ENCODE peak calls at places on chromosomes 16 and 17, in ten cellular contexts. One of them, this sample, is unnamed.

GRCh38 chr17:83185023-83186002 is 105.9 kb downstream of the METRNL start:
- DNase-seq in thyroid gland: no peak
- DNase-seq in tibial nerve: peak
- DNase-seq in fibroblast of lung: no peak
- DNase-seq in astrocyte of the spinal cord: no peak
- DNase-seq in right atrium auricular region: peak
- DNase-seq in endodermal cell: no peak
- DNase-seq in H7: no peak
- DNase-seq in suprapubic skin: no peak
- DNase-seq in stomach: no peak
- DNase-seq in this sample: no peak

GRCh38 chr16:48949636-48950035 is 332.0 kb downstream of the CBLN1 start:
- DNase-seq in thyroid gland: peak
- DNase-seq in tibial nerve: no peak
- DNase-seq in right atrium auricular region: no peak
- DNase-seq in endodermal cell: no peak
- DNase-seq in suprapubic skin: no peak
- DNase-seq in fibroblast of lung: peak
- DNase-seq in stomach: no peak
- DNase-seq in H7: no peak
- DNase-seq in astrocyte of the spinal cord: no peak
- DNase-seq in this sample: no peak

GRCh38 chr16:5867250-5867649 is 769.7 kb upstream of the EEF2KMT start:
- DNase-seq in tibial nerve: no peak
- DNase-seq in fibroblast of lung: no peak
- DNase-seq in stomach: no peak
- DNase-seq in thyroid gland: no peak
- DNase-seq in H7: no peak
- DNase-seq in right atrium auricular region: no peak
- DNase-seq in endodermal cell: no peak
- DNase-seq in astrocyte of the spinal cord: no peak
- DNase-seq in suprapubic skin: no peak
- DNase-seq in this sample: no peak

GRCh38 chr16:71882505-71883192 is 1.3 kb downstream of the ZNF821 start:
- DNase-seq in right atrium auricular region: peak
- DNase-seq in stomach: peak
- DNase-seq in thyroid gland: peak
- DNase-seq in H7: peak
- DNase-seq in tibial nerve: peak
- DNase-seq in fibroblast of lung: peak
- DNase-seq in suprapubic skin: peak
- DNase-seq in endodermal cell: peak
- DNase-seq in astrocyte of the spinal cord: peak
- DNase-seq in this sample: peak

GRCh38 chr17:43094129-43094834 is 30.9 kb downstream of the BRCA1 start:
- DNase-seq in astrocyte of the spinal cord: peak
- DNase-seq in tibial nerve: no peak
- DNase-seq in thyroid gland: no peak
- DNase-seq in H7: no peak
- DNase-seq in suprapubic skin: no peak
- DNase-seq in right atrium auricular region: no peak
- DNase-seq in stomach: no peak
- DNase-seq in endodermal cell: no peak
- DNase-seq in fibroblast of lung: peak
- DNase-seq in this sample: no peak

GRCh38 chr16:47887496-47887895 is 268.3 kb downstream of the ABCC12 start:
- DNase-seq in suprapubic skin: no peak
- DNase-seq in stomach: no peak
- DNase-seq in H7: no peak
- DNase-seq in endodermal cell: peak
- DNase-seq in astrocyte of the spinal cord: peak
- DNase-seq in thyroid gland: no peak
- DNase-seq in tibial nerve: no peak
- DNase-seq in right atrium auricular region: no peak
- DNase-seq in fibroblast of lung: peak
- DNase-seq in this sample: no peak

GRCh38 chr17:83178533-83179201 is 99.3 kb downstream of the METRNL start:
- DNase-seq in astrocyte of the spinal cord: no peak
- DNase-seq in stomach: no peak
- DNase-seq in endodermal cell: peak
- DNase-seq in suprapubic skin: no peak
- DNase-seq in thyroid gland: no peak
- DNase-seq in fibroblast of lung: no peak
- DNase-seq in tibial nerve: peak
- DNase-seq in H7: no peak
- DNase-seq in right atrium auricular region: peak
- DNase-seq in this sample: no peak

GRCh38 chr17:47990962-47991731 is 20.2 kb downstream of the CDK5RAP3 start:
- DNase-seq in tibial nerve: no peak
- DNase-seq in right atrium auricular region: no peak
- DNase-seq in fibroblast of lung: no peak
- DNase-seq in stomach: no peak
- DNase-seq in astrocyte of the spinal cord: no peak
- DNase-seq in endodermal cell: peak
- DNase-seq in suprapubic skin: no peak
- DNase-seq in H7: peak
- DNase-seq in thyroid gland: no peak
- DNase-seq in this sample: no peak

GRCh38 chr17:40547785-40548478 is 17.3 kb downstream of the CCR7 start:
- DNase-seq in H7: no peak
- DNase-seq in stomach: peak
- DNase-seq in astrocyte of the spinal cord: no peak
- DNase-seq in fibroblast of lung: no peak
- DNase-seq in endodermal cell: no peak
- DNase-seq in right atrium auricular region: peak
- DNase-seq in suprapubic skin: peak
- DNase-seq in thyroid gland: no peak
- DNase-seq in tibial nerve: no peak
- DNase-seq in this sample: no peak

GRCh38 chr17:21041753-21042433 is 918 bp downstream of the USP22 start:
- DNase-seq in stomach: peak
- DNase-seq in endodermal cell: peak
- DNase-seq in tibial nerve: peak
- DNase-seq in thyroid gland: peak
- DNase-seq in fibroblast of lung: peak
- DNase-seq in H7: peak
- DNase-seq in astrocyte of the spinal cord: peak
- DNase-seq in suprapubic skin: peak
- DNase-seq in right atrium auricular region: peak
- DNase-seq in this sample: no peak

GRCh38 chr17:81386141-81386645 is 9.1 kb upstream of the BAHCC1 start:
- DNase-seq in right atrium auricular region: no peak
- DNase-seq in thyroid gland: no peak
- DNase-seq in suprapubic skin: no peak
- DNase-seq in astrocyte of the spinal cord: no peak
- DNase-seq in H7: no peak
- DNase-seq in fibroblast of lung: peak
- DNase-seq in tibial nerve: no peak
- DNase-seq in stomach: no peak
- DNase-seq in endodermal cell: no peak
- DNase-seq in this sample: no peak

GRCh38 chr17:31491794-31492171 is 100.3 kb downstream of the RAB11FIP4 start:
- DNase-seq in endodermal cell: no peak
- DNase-seq in suprapubic skin: no peak
- DNase-seq in right atrium auricular region: no peak
- DNase-seq in astrocyte of the spinal cord: no peak
- DNase-seq in thyroid gland: no peak
- DNase-seq in tibial nerve: no peak
- DNase-seq in fibroblast of lung: no peak
- DNase-seq in stomach: no peak
- DNase-seq in H7: no peak
- DNase-seq in this sample: no peak

DNA sequence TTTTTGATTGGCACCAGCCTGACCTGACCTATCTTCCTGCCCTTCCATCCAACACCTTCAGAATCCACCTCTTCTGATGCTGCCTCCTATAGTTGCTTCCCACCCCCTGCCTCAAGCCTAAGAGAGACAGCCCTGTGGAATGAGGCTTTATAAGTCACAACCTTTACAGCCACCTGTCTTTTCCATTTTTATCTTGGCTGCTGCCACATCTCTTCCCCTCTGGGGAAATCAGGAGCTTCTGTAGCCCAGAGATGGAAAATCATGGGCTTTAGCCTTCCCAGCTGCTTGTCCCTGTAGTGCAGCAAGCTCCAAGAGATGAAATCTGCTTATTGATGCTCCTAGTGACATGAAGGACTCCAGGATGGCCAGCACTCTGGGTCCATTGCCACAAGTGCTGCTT is 18.7 kb downstream of the PHAF1 start:
- DNase-seq in tibial nerve: no peak
- DNase-seq in stomach: no peak
- DNase-seq in fibroblast of lung: no peak
- DNase-seq in H7: no peak
- DNase-seq in astrocyte of the spinal cord: no peak
- DNase-seq in suprapubic skin: no peak
- DNase-seq in endodermal cell: no peak
- DNase-seq in thyroid gland: no peak
- DNase-seq in right atrium auricular region: no peak
- DNase-seq in this sample: no peak
- H3K4me3 ChIP-seq in tibial nerve: no peak
- H3K4me3 ChIP-seq in stomach: no peak
- H3K4me3 ChIP-seq in fibroblast of lung: no peak
- H3K4me3 ChIP-seq in H7: no peak
- H3K4me3 ChIP-seq in astrocyte of the spinal cord: no peak
- H3K4me3 ChIP-seq in suprapubic skin: no peak
- H3K4me3 ChIP-seq in endodermal cell: no peak
- H3K4me3 ChIP-seq in thyroid gland: no peak
- H3K4me3 ChIP-seq in right atrium auricular region: no peak
- H3K4me3 ChIP-seq in this sample: no peak

GRCh38 chr16:75022567-75022966 is 23.7 kb downstream of the ZNRF1 start:
- DNase-seq in right atrium auricular region: no peak
- DNase-seq in endodermal cell: no peak
- DNase-seq in suprapubic skin: no peak
- DNase-seq in tibial nerve: no peak
- DNase-seq in fibroblast of lung: peak
- DNase-seq in stomach: no peak
- DNase-seq in astrocyte of the spinal cord: no peak
- DNase-seq in thyroid gland: no peak
- DNase-seq in H7: no peak
- DNase-seq in this sample: no peak

GRCh38 chr16:75025766-75026165 is 26.9 kb downstream of the ZNRF1 start:
- DNase-seq in thyroid gland: peak
- DNase-seq in right atrium auricular region: no peak
- DNase-seq in tibial nerve: no peak
- DNase-seq in stomach: no peak
- DNase-seq in endodermal cell: no peak
- DNase-seq in H7: no peak
- DNase-seq in fibroblast of lung: peak
- DNase-seq in astrocyte of the spinal cord: peak
- DNase-seq in suprapubic skin: no peak
- DNase-seq in this sample: no peak

GRCh38 chr16:75023019-75023418 is 24.2 kb downstream of the ZNRF1 start:
- DNase-seq in right atrium auricular region: no peak
- DNase-seq in H7: no peak
- DNase-seq in astrocyte of the spinal cord: no peak
- DNase-seq in thyroid gland: no peak
- DNase-seq in suprapubic skin: no peak
- DNase-seq in tibial nerve: no peak
- DNase-seq in stomach: no peak
- DNase-seq in fibroblast of lung: peak
- DNase-seq in endodermal cell: no peak
- DNase-seq in this sample: no peak

GRCh38 chr16:75024591-75024990 is 25.8 kb downstream of the ZNRF1 start:
- DNase-seq in stomach: no peak
- DNase-seq in endodermal cell: no peak
- DNase-seq in astrocyte of the spinal cord: no peak
- DNase-seq in tibial nerve: no peak
- DNase-seq in suprapubic skin: no peak
- DNase-seq in right atrium auricular region: no peak
- DNase-seq in fibroblast of lung: no peak
- DNase-seq in H7: no peak
- DNase-seq in thyroid gland: no peak
- DNase-seq in this sample: no peak

DNA sequence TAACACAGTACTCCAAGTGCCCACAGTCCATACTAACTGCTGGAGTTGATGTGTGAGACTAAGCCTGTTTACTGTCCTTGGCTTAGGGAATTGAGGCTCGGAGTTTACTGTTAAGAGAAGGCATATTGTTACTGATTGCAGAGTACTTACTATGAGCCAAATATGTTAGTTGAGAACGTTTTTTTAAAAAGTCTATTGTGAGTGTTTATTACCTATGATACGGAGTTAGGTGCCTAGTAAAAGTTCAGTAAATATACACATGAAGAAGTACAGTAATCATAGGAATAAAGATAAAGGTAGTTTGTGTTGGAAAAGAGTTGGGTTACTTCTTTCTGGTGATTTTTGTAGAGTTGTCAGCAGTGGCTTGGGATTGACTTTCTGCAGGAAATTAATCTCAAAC is 25.4 kb downstream of the ZNRF1 start:
- DNase-seq in endodermal cell: no peak
- DNase-seq in stomach: no peak
- DNase-seq in fibroblast of lung: no peak
- DNase-seq in astrocyte of the spinal cord: no peak
- DNase-seq in thyroid gland: no peak
- DNase-seq in tibial nerve: no peak
- DNase-seq in H7: no peak
- DNase-seq in right atrium auricular region: no peak
- DNase-seq in suprapubic skin: no peak
- DNase-seq in this sample: no peak
- H3K4me3 ChIP-seq in endodermal cell: no peak
- H3K4me3 ChIP-seq in stomach: no peak
- H3K4me3 ChIP-seq in fibroblast of lung: no peak
- H3K4me3 ChIP-seq in astrocyte of the spinal cord: no peak
- H3K4me3 ChIP-seq in thyroid gland: no peak
- H3K4me3 ChIP-seq in tibial nerve: no peak
- H3K4me3 ChIP-seq in H7: no peak
- H3K4me3 ChIP-seq in right atrium auricular region: no peak
- H3K4me3 ChIP-seq in suprapubic skin: no peak
- H3K4me3 ChIP-seq in this sample: no peak

GRCh38 chr17:80217703-80218362 is 2.3 kb downstream of the SGSH start:
- DNase-seq in tibial nerve: no peak
- DNase-seq in right atrium auricular region: no peak
- DNase-seq in suprapubic skin: no peak
- DNase-seq in stomach: no peak
- DNase-seq in endodermal cell: no peak
- DNase-seq in thyroid gland: no peak
- DNase-seq in H7: no peak
- DNase-seq in fibroblast of lung: no peak
- DNase-seq in astrocyte of the spinal cord: no peak
- DNase-seq in this sample: no peak
- H3K4me3 ChIP-seq in tibial nerve: no peak
- H3K4me3 ChIP-seq in right atrium auricular region: no peak
- H3K4me3 ChIP-seq in suprapubic skin: no peak
- H3K4me3 ChIP-seq in stomach: no peak
- H3K4me3 ChIP-seq in endodermal cell: no peak
- H3K4me3 ChIP-seq in thyroid gland: no peak
- H3K4me3 ChIP-seq in H7: no peak
- H3K4me3 ChIP-seq in fibroblast of lung: no peak
- H3K4me3 ChIP-seq in astrocyte of the spinal cord: no peak
- H3K4me3 ChIP-seq in this sample: no peak

DNA sequence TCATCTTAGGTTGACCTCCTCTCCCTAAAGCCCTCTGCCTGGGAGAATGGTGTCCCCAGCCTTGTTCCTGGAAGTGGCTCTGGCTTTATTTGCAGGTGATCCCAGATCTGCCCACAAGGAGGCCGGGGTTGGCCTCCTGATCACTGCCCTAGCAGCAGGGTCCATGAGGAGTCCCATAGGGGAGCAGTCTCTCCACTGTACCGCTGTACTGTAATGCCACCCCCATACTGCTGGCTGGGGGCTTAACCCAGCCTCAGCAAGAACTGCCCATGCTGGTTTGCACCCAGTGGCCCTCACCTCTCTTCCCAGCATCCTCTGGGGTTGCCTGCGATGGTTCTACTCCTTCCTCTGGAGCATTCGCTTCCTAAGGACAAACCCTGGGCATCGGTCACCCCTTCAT is 39.1 kb downstream of the PSME3IP1 start:
- DNase-seq in suprapubic skin: no peak
- DNase-seq in thyroid gland: no peak
- DNase-seq in right atrium auricular region: no peak
- DNase-seq in stomach: no peak
- DNase-seq in endodermal cell: peak
- DNase-seq in tibial nerve: no peak
- DNase-seq in fibroblast of lung: no peak
- DNase-seq in astrocyte of the spinal cord: no peak
- DNase-seq in H7: peak
- DNase-seq in this sample: no peak
- H3K4me3 ChIP-seq in suprapubic skin: no peak
- H3K4me3 ChIP-seq in thyroid gland: no peak
- H3K4me3 ChIP-seq in right atrium auricular region: no peak
- H3K4me3 ChIP-seq in stomach: no peak
- H3K4me3 ChIP-seq in endodermal cell: no peak
- H3K4me3 ChIP-seq in tibial nerve: no peak
- H3K4me3 ChIP-seq in fibroblast of lung: no peak
- H3K4me3 ChIP-seq in astrocyte of the spinal cord: no peak
- H3K4me3 ChIP-seq in H7: no peak
- H3K4me3 ChIP-seq in this sample: no peak

This sample was measured in iPS DF 6.9.